ENCODE peak calls at places on chromosomes 7 and 10, in five cellular contexts. M is SK-N-SH, B is OCI-LY7, Y is HCT116, G is MM.1S. H is an unnamed sample.

GRCh38 chr10:12844796-12845524 is 156.6 kb downstream of the CCDC3 start:
- DNase-seq in M (peak), G (no peak), Y (peak), B (no peak), H (no peak)

GRCh38 chr10:108567899-108568752 is 1355.2 kb downstream of the XPNPEP1 start:
- DNase-seq in G (peak), B (no peak), Y (no peak), M (no peak), H (no peak)

GRCh38 chr10:71589617-71590551 is 129.7 kb downstream of the C10orf105 start:
- DNase-seq in M (no peak), Y (no peak), G (no peak), B (no peak), H (no peak)

GRCh38 chr7:28410628-28411578 is 1.4 kb upstream of the CREB5 start:
- DNase-seq in G (no peak), B (no peak), Y (no peak), M (peak), H (peak)

GRCh38 chr7:80450621-80451308 is 61.1 kb downstream of the GNAT3 start:
- DNase-seq in B (no peak), M (no peak), G (no peak), Y (no peak), H (no peak)

GRCh38 chr7:88184848-88185304 is 35.0 kb downstream of the SRI start:
- DNase-seq in B (no peak), G (peak), M (no peak), Y (no peak), H (no peak)

GRCh38 chr10:106609867-106610266 is 554.6 kb downstream of the SORCS1 start:
- DNase-seq in G (no peak), Y (no peak), B (no peak), M (peak), H (peak)

GRCh38 chr7:51242007-51242691 is 74.5 kb downstream of the COBL start:
- DNase-seq in G (no peak), B (no peak), Y (no peak), M (no peak), H (no peak)

GRCh38 chr7:88226886-88227516 is 7.2 kb upstream of the SRI start:
- DNase-seq in Y (peak), M (no peak), B (no peak), G (no peak), H (no peak)

GRCh38 chr7:142811154-142811737 is 40.5 kb downstream of the PRSS2 start:
- DNase-seq in M (peak), G (peak), Y (peak), B (peak), H (peak)

GRCh38 chr7:154898973-154899855 is 103.7 kb downstream of the PAXIP1 start:
- DNase-seq in M (no peak), B (no peak), G (no peak), Y (no peak), H (no peak)

GRCh38 chr10:90378524-90379076 is 479.2 kb downstream of the HTR7 start:
- DNase-seq in B (no peak), M (no peak), Y (no peak), G (no peak), H (no peak)

GRCh38 chr10:69353981-69354635 is 62.6 kb downstream of the TACR2 start:
- DNase-seq in Y (no peak), M (no peak), G (no peak), B (no peak), H (no peak)

GRCh38 chr10:70193391-70193844 is 23.1 kb upstream of the SAR1A start:
- DNase-seq in Y (no peak), G (no peak), M (no peak), B (no peak), H (no peak)

GRCh38 chr7:144019457-144019856 is 19.3 kb downstream of the OR6B1 start:
- DNase-seq in B (no peak), Y (no peak), M (no peak), G (no peak), H (no peak)

GRCh38 chr7:151181011-151181431 is 6.0 kb downstream of the ASB10 start:
- DNase-seq in M (no peak), B (no peak), G (no peak), Y (no peak), H (no peak)

GRCh38 chr7:88401009-88401623 is 94.4 kb upstream of the STEAP4 start:
- DNase-seq in G (peak), M (peak), Y (peak), B (peak), H (peak)

GRCh38 chr10:60846173-60846572 is 67.9 kb downstream of the CDK1 start:
- DNase-seq in M (no peak), G (no peak), B (no peak), Y (peak), H (no peak)

GRCh38 chr10:24894728-24895127 is 57.7 kb downstream of the PRTFDC1 start:
- DNase-seq in B (no peak), Y (no peak), M (no peak), G (no peak), H (no peak)

GRCh38 chr7:41448104-41448503 is 254.8 kb downstream of the INHBA start:
- DNase-seq in M (no peak), Y (no peak), G (no peak), B (no peak), H (no peak)

GRCh38 chr7:42745357-42746022 is 166.4 kb downstream of the C7orf25 start:
- DNase-seq in G (peak), M (peak), B (peak), Y (peak), H (peak)

GRCh38 chr10:50279489-50279888 is 28.2 kb upstream of the ASAH2 start:
- DNase-seq in Y (no peak), G (peak), M (no peak), B (no peak), H (peak)

GRCh38 chr10:74293686-74294365 is 142.8 kb downstream of the ADK start:
- DNase-seq in M (no peak), B (no peak), Y (no peak), G (peak), H (no peak)

GRCh38 chr10:77686096-77686495 is 48.5 kb upstream of the KCNMA1 start:
- DNase-seq in B (no peak), M (no peak), Y (no peak), G (no peak), H (peak)

GRCh38 chr7:104362756-104363155 is 34.4 kb downstream of the LHFPL3 start:
- DNase-seq in B (no peak), M (no peak), G (no peak), Y (no peak), H (no peak)

GRCh38 chr10:29163746-29164145 is 125.1 kb upstream of the LYZL1 start:
- DNase-seq in Y (no peak), G (no peak), M (no peak), B (no peak), H (no peak)

GRCh38 chr7:1054438-1055083 is 10.2 kb downstream of the GPR146 start:
- DNase-seq in B (no peak), M (no peak), G (no peak), Y (no peak), H (peak)

GRCh38 chr10:26860026-26860541 is 674 bp downstream of the ABI1 start:
- DNase-seq in M (no peak), G (peak), B (peak), Y (no peak), H (peak)

GRCh38 chr7:157679607-157680006 is 342.8 kb downstream of the DNAJB6 start:
- DNase-seq in M (peak), B (no peak), G (no peak), Y (no peak), H (peak)

GRCh38 chr7:101945034-101945758 is 127.8 kb downstream of the CUX1 start:
- DNase-seq in G (no peak), M (no peak), Y (no peak), B (no peak), H (no peak)

GRCh38 chr10:98029149-98030092 is 1.0 kb downstream of the CRTAC1 start:
- DNase-seq in G (no peak), B (no peak), Y (no peak), M (peak), H (peak)

GRCh38 chr10:77867124-77867715 is 59.3 kb downstream of the DLG5 start:
- DNase-seq in M (no peak), B (no peak), G (no peak), Y (no peak), H (no peak)

GRCh38 chr7:126213876-126214275 is 1038.9 kb downstream of the GRM8 start:
- DNase-seq in B (no peak), Y (no peak), G (no peak), M (no peak), H (no peak)

GRCh38 chr7:100694196-100694745 is at the start of gene GIGYF1:
- DNase-seq in B (peak), M (peak), Y (no peak), G (peak), H (peak)

DNA sequence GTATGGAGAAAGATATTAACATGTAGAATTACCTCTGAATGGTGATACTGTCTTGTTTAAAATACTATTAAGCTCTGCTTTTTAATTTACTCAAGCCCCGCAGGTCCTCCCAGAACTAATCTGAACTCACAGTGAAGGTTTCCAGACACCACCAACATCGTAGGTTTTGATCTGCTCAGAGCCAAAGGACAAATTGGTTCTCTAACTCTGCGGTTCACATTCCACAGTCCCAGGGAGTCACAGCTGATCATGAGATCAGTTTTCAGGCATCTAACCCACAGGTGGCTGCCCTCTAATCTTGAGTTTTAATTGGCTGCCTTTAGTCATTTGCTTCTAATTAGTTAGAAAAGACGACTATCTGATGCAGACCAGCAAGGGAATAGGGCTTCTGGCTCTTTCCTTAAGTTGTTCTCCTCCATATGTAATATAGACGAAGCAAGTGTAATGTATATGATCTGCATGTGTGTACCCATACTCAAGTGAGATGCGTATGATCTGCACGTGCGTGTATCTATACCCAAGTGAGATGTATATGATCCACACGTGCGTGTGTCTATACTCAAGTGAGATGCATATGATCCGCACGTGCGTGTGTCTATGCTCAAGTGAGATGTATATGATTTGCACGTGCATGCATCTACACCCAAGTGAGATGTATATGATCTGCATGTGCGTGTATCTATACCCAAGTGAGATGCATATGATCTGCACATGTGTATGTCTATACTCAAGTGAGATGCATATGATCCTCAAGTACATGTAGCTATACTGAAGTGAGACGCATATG is 331.5 kb upstream of the NPVF start:
- DNase-seq in G (no peak), M (no peak), Y (no peak), B (no peak), H (no peak)
- H3K27ac ChIP-seq in G (no peak), M (no peak), Y (no peak), B (no peak), H (no peak)

GRCh38 chr10:117443677-117444022 is 68.4 kb upstream of the PDZD8 start:
- DNase-seq in B (no peak), M (no peak), G (no peak), Y (no peak), H (no peak)

GRCh38 chr10:117441366-117441765 is 66.1 kb upstream of the PDZD8 start:
- DNase-seq in B (no peak), Y (no peak), G (no peak), M (no peak), H (no peak)

GRCh38 chr10:117442944-117443676 is 67.9 kb upstream of the PDZD8 start:
- DNase-seq in G (peak), Y (peak), B (peak), M (peak), H (peak)

GRCh38 chr10:117441812-117442443 is 66.7 kb upstream of the PDZD8 start:
- DNase-seq in Y (no peak), G (no peak), M (no peak), B (peak), H (no peak)

DNA sequence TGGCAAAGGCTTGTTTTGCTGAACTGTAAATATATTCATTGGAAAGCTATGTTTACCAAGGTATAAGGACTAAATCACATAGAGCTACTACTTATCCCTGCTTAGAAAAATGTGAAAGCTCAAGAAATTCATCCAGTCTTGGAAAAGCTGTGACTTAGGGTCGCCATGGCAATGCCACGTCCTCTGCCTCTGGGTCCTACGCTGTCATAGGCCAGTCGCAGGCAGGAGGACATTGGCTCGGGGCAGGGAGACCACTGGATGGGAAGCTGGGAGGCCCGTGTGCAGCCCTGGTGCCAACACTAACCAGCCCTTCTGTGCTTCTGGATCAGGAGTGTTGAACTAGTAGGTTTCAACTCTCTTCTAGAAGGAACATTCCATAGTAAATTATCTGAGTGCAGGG is 67.3 kb upstream of the PDZD8 start:
- DNase-seq in M (no peak), B (no peak), G (no peak), Y (no peak), H (no peak)
- H3K4me3 ChIP-seq in M (no peak), B (no peak), G (no peak), Y (no peak), H (no peak)

DNA sequence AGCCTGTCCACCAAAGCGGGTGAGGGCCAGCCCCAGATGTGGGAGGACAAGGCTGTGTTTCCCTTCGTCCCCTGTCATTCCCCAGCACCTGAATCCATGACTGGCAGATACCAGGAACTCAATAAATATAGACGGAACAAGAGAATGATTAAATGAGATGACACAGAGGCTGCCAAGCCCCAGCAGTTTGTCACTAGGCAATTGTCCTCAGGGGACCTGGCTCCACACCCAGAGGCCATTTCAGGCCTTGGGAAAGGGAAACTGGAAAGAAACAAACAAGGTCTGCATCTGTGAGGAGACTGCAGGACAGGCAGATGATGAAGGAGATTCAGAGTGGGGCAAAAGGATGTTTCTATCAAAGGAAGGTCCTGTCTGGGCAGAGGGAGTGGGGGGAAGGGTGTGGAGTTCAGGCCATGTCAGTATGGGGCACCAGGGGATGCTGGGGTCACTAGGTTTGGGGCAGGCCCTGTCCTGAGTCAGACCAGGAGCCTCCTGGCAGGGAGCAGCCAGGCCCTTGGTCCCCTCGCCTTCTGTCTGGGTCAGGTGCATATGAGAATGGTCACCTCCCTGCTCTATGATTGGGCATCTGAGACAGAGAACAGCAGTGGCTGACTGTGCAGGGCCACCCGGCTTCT is 576.3 kb downstream of the GRID1 start:
- DNase-seq in G (no peak), M (no peak), Y (no peak), B (no peak), H (no peak)
- TF ChIP-seq EZH2phosphoT487 in G (no peak), M (no peak), Y (no peak), B (no peak), H (no peak)

DNA sequence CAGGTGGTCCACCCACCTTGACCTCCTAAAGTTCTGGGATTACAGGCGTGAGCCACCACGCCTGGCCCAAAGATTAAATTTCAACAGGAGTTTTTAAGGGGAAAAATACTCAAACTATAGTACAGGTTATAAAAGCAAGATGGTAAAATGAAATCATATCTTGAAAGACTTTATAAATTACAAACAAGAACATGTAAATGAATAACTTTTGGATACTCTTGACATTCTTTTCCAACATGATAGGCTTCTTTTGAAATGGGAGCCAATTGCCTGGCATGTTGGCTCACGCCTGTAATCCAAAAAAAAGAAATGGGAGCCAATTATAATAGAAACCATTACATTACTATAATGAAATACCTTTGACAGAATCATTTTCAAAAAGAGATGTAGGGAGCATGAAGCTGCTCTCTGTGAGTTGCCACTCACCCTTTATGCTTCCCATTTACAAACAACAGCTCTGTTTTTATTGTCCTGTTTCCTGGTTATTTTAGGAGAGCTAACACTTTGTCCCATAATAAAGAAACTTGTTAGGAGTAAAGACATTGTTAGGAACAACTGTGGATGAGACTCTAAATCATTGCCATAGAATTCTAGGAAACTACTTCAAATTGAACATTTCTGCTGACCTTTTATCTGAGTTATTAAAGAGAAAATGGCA is 24.6 kb upstream of the MCU start:
- DNase-seq in Y (no peak), G (no peak), B (no peak), M (no peak), H (no peak)
- H3K27ac ChIP-seq in Y (no peak), G (no peak), B (no peak), M (no peak), H (no peak)

H was measured in neural progenitor cell.